ENCODE peak calls at places on chromosome 1, in five cellular contexts. A is activated naive CD8-positive, alpha-beta T cell treated with anti-CD3 and anti-CD28 coated beads, Interleukin-2, amount 10 ng/mL, durations not matched to agents 7 days and 5 days; X is left ventricle myocardium superior; Z is stimulated activated effector memory CD8-positive, alpha-beta T cell treated with anti-CD3 and anti-CD28 coated beads, Interleukin-12 subunit alpha, Interleukin-12 subunit beta, amount 100 ng/mL, for 72 hours; Q is natural killer cell. S is an unnamed sample.

GRCh38 chr1:27154469-27154990 is 395 bp downstream of the SLC9A1 start:
- ATAC-seq in A (peak; percentile 15), X (peak; percentile 2), Z (peak; percentile 6), Q (no peak), S (peak; percentile 1)

GRCh38 chr1:115753830-115754229 is 14.7 kb downstream of the CASQ2 start:
- ATAC-seq in A (no peak), X (peak; percentile 92), Z (no peak), Q (no peak), S (no peak)

GRCh38 chr1:180646093-180646492 is 14.3 kb downstream of the XPR1 start:
- ATAC-seq in A (no peak), X (no peak), Z (peak; percentile 68), Q (no peak), S (peak; percentile 67)

GRCh38 chr1:83756984-83757717 is 241.8 kb downstream of the TTLL7 start:
- ATAC-seq in A (no peak), X (no peak), Z (no peak), Q (no peak), S (no peak)

GRCh38 chr1:23692308-23692871 is 784 bp downstream of the RPL11 start:
- ATAC-seq in A (no peak), X (no peak), Z (no peak), Q (no peak), S (no peak)

GRCh38 chr1:244394851-244395765 is 56.6 kb downstream of the ADSS2 start:
- ATAC-seq in A (peak; percentile 20), X (no peak), Z (peak; percentile 28), Q (no peak), S (peak; percentile 12)

GRCh38 chr1:170068923-170069322 is 5.6 kb downstream of the KIFAP3 start:
- ATAC-seq in A (no peak), X (no peak), Z (peak; percentile 82), Q (no peak), S (peak; percentile 86)

GRCh38 chr1:209790286-209791193 is 6.2 kb upstream of the C1orf74 start:
- ATAC-seq in A (no peak), X (no peak), Z (no peak), Q (no peak), S (no peak)

GRCh38 chr1:236214761-236215160 is 67.0 kb downstream of the ERO1B start:
- ATAC-seq in A (no peak), X (no peak), Z (peak; percentile 92), Q (no peak), S (peak; percentile 72)

GRCh38 chr1:191432817-191433216 is 725.4 kb upstream of the RGS18 start:
- ATAC-seq in A (no peak), X (no peak), Z (no peak), Q (no peak), S (no peak)

GRCh38 chr1:30929944-30930525 is 21.5 kb upstream of the SDC3 start:
- ATAC-seq in A (no peak), X (peak; percentile 40), Z (no peak), Q (no peak), S (peak; percentile 10)

GRCh38 chr1:211549092-211549749 is 29.7 kb downstream of the SLC30A1 start:
- ATAC-seq in A (no peak), X (peak; percentile 92), Z (no peak), Q (no peak), S (no peak)

GRCh38 chr1:111561328-111561727 is 57.9 kb upstream of the ADORA3 start:
- ATAC-seq in A (no peak), X (peak; percentile 84), Z (no peak), Q (no peak), S (no peak)

GRCh38 chr1:178496410-178497135 is at the start of gene CLEC20A:
- ATAC-seq in A (no peak), X (no peak), Z (no peak), Q (no peak), S (no peak)

GRCh38 chr1:181503130-181503810 is 20.0 kb downstream of the CACNA1E start:
- ATAC-seq in A (no peak), X (peak; percentile 78), Z (no peak), Q (no peak), S (no peak)

GRCh38 chr1:236144446-236145150 is 2.3 kb downstream of the GPR137B start:
- ATAC-seq in A (no peak), X (peak; percentile 56), Z (no peak), Q (no peak), S (no peak)

GRCh38 chr1:173202430-173203145 is 4.5 kb downstream of the TNFSF4 start:
- ATAC-seq in A (no peak), X (peak; percentile 77), Z (no peak), Q (no peak), S (no peak)

GRCh38 chr1:1895456-1896333 is 4.8 kb upstream of the GNB1 start:
- ATAC-seq in A (no peak), X (no peak), Z (no peak), Q (no peak), S (no peak)

S was measured in activated T-helper 17 cell treated with anti-CD3 and anti-CD28 coated beads, Interleukin-2, amount 50 U/mL, for 72 hours.